ENCODE peak calls at places on chromosomes 16 and 17, in four cellular contexts. One of them, this sample, is unnamed.
A peak's percentile ranks its signal among the peaks of the same experiment; 100 is the strongest.

GRCh38 chr16:46961373-46962353 is 11.8 kb downstream of the DNAJA2 start:
- DNase-seq in SJSA1: no peak
- DNase-seq in aorta: no peak
- DNase-seq in CD8-positive, alpha-beta T cell: peak; percentile 7
- DNase-seq in this sample: no peak

GRCh38 chr17:32936894-32937500 is 9.0 kb downstream of the TMEM98 start:
- DNase-seq in aorta: peak; percentile 91
- DNase-seq in CD8-positive, alpha-beta T cell: peak; percentile 52
- DNase-seq in SJSA1: peak; percentile 71
- DNase-seq in this sample: no peak

GRCh38 chr16:84314373-84314772 is 19.7 kb downstream of the WFDC1 start:
- DNase-seq in SJSA1: no peak
- DNase-seq in aorta: peak; percentile 40
- DNase-seq in CD8-positive, alpha-beta T cell: no peak
- DNase-seq in this sample: no peak

GRCh38 chr16:25419123-25419522 is 161.5 kb upstream of the ZKSCAN2 start:
- DNase-seq in CD8-positive, alpha-beta T cell: no peak
- DNase-seq in SJSA1: no peak
- DNase-seq in aorta: no peak
- DNase-seq in this sample: no peak

GRCh38 chr17:28347261-28347891 is 10.0 kb downstream of the POLDIP2 start:
- DNase-seq in CD8-positive, alpha-beta T cell: no peak
- DNase-seq in aorta: no peak
- DNase-seq in SJSA1: peak; percentile 59
- DNase-seq in this sample: peak; percentile 52

GRCh38 chr17:36923814-36924221 is 13.5 kb upstream of the LHX1 start:
- DNase-seq in CD8-positive, alpha-beta T cell: no peak
- DNase-seq in SJSA1: no peak
- DNase-seq in aorta: no peak
- DNase-seq in this sample: no peak

GRCh38 chr17:3534881-3535252 is 22.7 kb downstream of the TRPV3 start:
- DNase-seq in SJSA1: no peak
- DNase-seq in aorta: no peak
- DNase-seq in CD8-positive, alpha-beta T cell: no peak
- DNase-seq in this sample: no peak

GRCh38 chr16:9047689-9048301 is 43.6 kb upstream of the HAPSTR1 start:
- DNase-seq in CD8-positive, alpha-beta T cell: peak; percentile 6
- DNase-seq in aorta: peak; percentile 94
- DNase-seq in SJSA1: peak; percentile 97
- DNase-seq in this sample: peak; percentile 97

GRCh38 chr17:41366070-41366469 is 3.5 kb downstream of the KRT33B start:
- DNase-seq in aorta: no peak
- DNase-seq in CD8-positive, alpha-beta T cell: no peak
- DNase-seq in SJSA1: no peak
- DNase-seq in this sample: no peak

GRCh38 chr17:31674717-31675349 is 184.2 kb downstream of the COPRS start:
- DNase-seq in CD8-positive, alpha-beta T cell: no peak
- DNase-seq in SJSA1: no peak
- DNase-seq in aorta: no peak
- DNase-seq in this sample: no peak

GRCh38 chr16:4737545-4737944 is 3.2 kb downstream of the DNAAF8 start:
- DNase-seq in SJSA1: no peak
- DNase-seq in aorta: no peak
- DNase-seq in CD8-positive, alpha-beta T cell: no peak
- DNase-seq in this sample: no peak

GRCh38 chr16:4882633-4883285 is 35.5 kb downstream of the UBN1 start:
- DNase-seq in aorta: peak; percentile 55
- DNase-seq in CD8-positive, alpha-beta T cell: no peak
- DNase-seq in SJSA1: no peak
- DNase-seq in this sample: peak; percentile 14

GRCh38 chr17:83193336-83194188 is 114.2 kb downstream of the METRNL start:
- DNase-seq in SJSA1: peak; percentile 46
- DNase-seq in CD8-positive, alpha-beta T cell: no peak
- DNase-seq in aorta: peak; percentile 79
- DNase-seq in this sample: no peak

GRCh38 chr16:2039286-2040030 is 8.2 kb downstream of the NTHL1 start:
- DNase-seq in aorta: no peak
- DNase-seq in CD8-positive, alpha-beta T cell: no peak
- DNase-seq in SJSA1: peak; percentile 95
- DNase-seq in this sample: peak; percentile 92

GRCh38 chr17:71550675-71551074 is 570.1 kb upstream of the SOX9 start:
- DNase-seq in SJSA1: no peak
- DNase-seq in CD8-positive, alpha-beta T cell: no peak
- DNase-seq in aorta: no peak
- DNase-seq in this sample: no peak

GRCh38 chr17:73278049-73278464 is 16.4 kb upstream of the CPSF4L start:
- DNase-seq in aorta: no peak
- DNase-seq in SJSA1: no peak
- DNase-seq in CD8-positive, alpha-beta T cell: no peak
- DNase-seq in this sample: no peak
- H3K36me3 ChIP-seq in aorta: no peaks in the 10 kb centered on the region
- H3K36me3 ChIP-seq in SJSA1: peaks cover 32% of the 10 kb centered on the region
- H3K36me3 ChIP-seq in CD8-positive, alpha-beta T cell: no peaks in the 10 kb centered on the region
- H3K36me3 ChIP-seq in this sample: peaks cover 6% of the 10 kb centered on the region

GRCh38 chr16:801584-802363 is 1.2 kb upstream of the GNG13 start:
- DNase-seq in SJSA1: no peak
- DNase-seq in aorta: no peak
- DNase-seq in CD8-positive, alpha-beta T cell: no peak
- DNase-seq in this sample: no peak
- H3K27me3 ChIP-seq in SJSA1: peaks cover 50% of the 10 kb centered on the region
- H3K27me3 ChIP-seq in aorta: no peaks in the 10 kb centered on the region
- H3K27me3 ChIP-seq in CD8-positive, alpha-beta T cell: peaks cover 9% of the 10 kb centered on the region
- H3K27me3 ChIP-seq in this sample: peaks cover 17% of the 10 kb centered on the region

GRCh38 chr16:3536851-3537250 is 36.0 kb downstream of the CLUAP1 start:
- DNase-seq in CD8-positive, alpha-beta T cell: no peak
- DNase-seq in aorta: no peak
- DNase-seq in SJSA1: no peak
- DNase-seq in this sample: no peak
- H3K36me3 ChIP-seq in CD8-positive, alpha-beta T cell: peaks cover 28% of the 10 kb centered on the region
- H3K36me3 ChIP-seq in aorta: no peaks in the 10 kb centered on the region
- H3K36me3 ChIP-seq in SJSA1: peaks cover 6% of the 10 kb centered on the region
- H3K36me3 ChIP-seq in this sample: peaks cover 18% of the 10 kb centered on the region

GRCh38 chr17:49013311-49014205 is 16.4 kb downstream of the IGF2BP1 start:
- DNase-seq in aorta: no peak
- DNase-seq in CD8-positive, alpha-beta T cell: no peak
- DNase-seq in SJSA1: peak; percentile 49
- DNase-seq in this sample: no peak
- H3K27me3 ChIP-seq in aorta: no peaks in the 10 kb centered on the region
- H3K27me3 ChIP-seq in CD8-positive, alpha-beta T cell: peaks cover 7% of the 10 kb centered on the region
- H3K27me3 ChIP-seq in SJSA1: peaks cover 30% of the 10 kb centered on the region
- H3K27me3 ChIP-seq in this sample: peaks cover 5% of the 10 kb centered on the region

GRCh38 chr16:57184113-57184512 is 1.7 kb downstream of the PSME3IP1 start:
- DNase-seq in SJSA1: no peak
- DNase-seq in CD8-positive, alpha-beta T cell: no peak
- DNase-seq in aorta: no peak
- DNase-seq in this sample: no peak
- H3K36me3 ChIP-seq in SJSA1: peaks cover 6% of the 10 kb centered on the region
- H3K36me3 ChIP-seq in CD8-positive, alpha-beta T cell: no peaks in the 10 kb centered on the region
- H3K36me3 ChIP-seq in aorta: no peaks in the 10 kb centered on the region
- H3K36me3 ChIP-seq in this sample: no peaks in the 10 kb centered on the region

GRCh38 chr17:79092567-79092966 is 17.9 kb downstream of the ENGASE start:
- DNase-seq in CD8-positive, alpha-beta T cell: no peak
- DNase-seq in aorta: no peak
- DNase-seq in SJSA1: no peak
- DNase-seq in this sample: no peak
- H3K27me3 ChIP-seq in CD8-positive, alpha-beta T cell: no peaks in the 10 kb centered on the region
- H3K27me3 ChIP-seq in aorta: no peaks in the 10 kb centered on the region
- H3K27me3 ChIP-seq in SJSA1: peaks cover 51% of the 10 kb centered on the region
- H3K27me3 ChIP-seq in this sample: peaks cover 6% of the 10 kb centered on the region

DNA sequence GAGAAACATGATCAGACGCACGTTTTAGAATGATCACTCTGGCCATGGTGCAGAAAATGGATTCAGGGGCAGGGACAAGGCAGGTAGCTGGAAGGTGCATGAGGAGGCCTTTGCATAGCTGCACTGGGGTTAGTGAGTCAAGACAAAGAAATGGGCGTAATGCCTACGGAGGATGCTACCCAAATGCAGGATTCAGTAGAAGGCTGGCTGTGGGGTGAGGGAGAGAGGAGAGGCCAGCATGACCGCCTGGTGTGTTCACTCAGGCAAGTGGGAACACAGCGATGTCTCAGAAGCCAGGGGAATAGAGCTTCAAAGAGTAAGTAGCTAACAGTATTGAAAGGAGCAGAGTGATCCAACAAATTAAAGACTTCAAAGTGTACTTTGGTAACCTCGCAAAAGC is 31.2 kb downstream of the PMP22 start:
- DNase-seq in CD8-positive, alpha-beta T cell: no peak
- DNase-seq in SJSA1: no peak
- DNase-seq in aorta: no peak
- DNase-seq in this sample: no peak
- H3K36me3 ChIP-seq in CD8-positive, alpha-beta T cell: no peaks in the 10 kb centered on the region
- H3K36me3 ChIP-seq in SJSA1: peaks cover 98% of the 10 kb centered on the region
- H3K36me3 ChIP-seq in aorta: peaks cover 20% of the 10 kb centered on the region
- H3K36me3 ChIP-seq in this sample: peaks cover 30% of the 10 kb centered on the region